ENCODE peak calls at places on chromosomes 16 and 17, in seven cellular contexts. One of them, this sample, is unnamed.

GRCh38 chr17:48564200-48565023 is 13.7 kb downstream of the HOXB4 start:
- DNase-seq in activated CD8-positive, alpha-beta T cell treated with anti-CD3 and anti-CD28 coated beads, Interleukin-2, amount 10 ng/mL, durations not matched to agents 7 days and 5 days: no peak
- DNase-seq in CD8-positive, alpha-beta memory T cell: no peak
- DNase-seq in pons: no peak
- DNase-seq in stimulated activated effector memory CD8-positive, alpha-beta T cell treated with anti-CD3 and anti-CD28 coated beads, Interleukin-12 subunit alpha, Interleukin-12 subunit beta, amount 100 ng/mL, for 72 hours: no peak
- DNase-seq in left ventricle myocardium inferior: no peak
- DNase-seq in OCI-M1: no peak
- DNase-seq in this sample: no peak

GRCh38 chr16:57486858-57487834 is 853 bp upstream of the DOK4 start:
- DNase-seq in pons: no peak
- DNase-seq in stimulated activated effector memory CD8-positive, alpha-beta T cell treated with anti-CD3 and anti-CD28 coated beads, Interleukin-12 subunit alpha, Interleukin-12 subunit beta, amount 100 ng/mL, for 72 hours: no peak
- DNase-seq in left ventricle myocardium inferior: no peak
- DNase-seq in OCI-M1: no peak
- DNase-seq in CD8-positive, alpha-beta memory T cell: no peak
- DNase-seq in activated CD8-positive, alpha-beta T cell treated with anti-CD3 and anti-CD28 coated beads, Interleukin-2, amount 10 ng/mL, durations not matched to agents 7 days and 5 days: no peak
- DNase-seq in this sample: no peak

GRCh38 chr16:23026777-23027362 is 122.4 kb downstream of the USP31 start:
- DNase-seq in CD8-positive, alpha-beta memory T cell: no peak
- DNase-seq in pons: no peak
- DNase-seq in OCI-M1: peak; percentile 3
- DNase-seq in stimulated activated effector memory CD8-positive, alpha-beta T cell treated with anti-CD3 and anti-CD28 coated beads, Interleukin-12 subunit alpha, Interleukin-12 subunit beta, amount 100 ng/mL, for 72 hours: no peak
- DNase-seq in left ventricle myocardium inferior: no peak
- DNase-seq in activated CD8-positive, alpha-beta T cell treated with anti-CD3 and anti-CD28 coated beads, Interleukin-2, amount 10 ng/mL, durations not matched to agents 7 days and 5 days: no peak
- DNase-seq in this sample: peak; percentile 12

GRCh38 chr16:55471448-55472097 is 7.4 kb upstream of the MMP2 start:
- DNase-seq in stimulated activated effector memory CD8-positive, alpha-beta T cell treated with anti-CD3 and anti-CD28 coated beads, Interleukin-12 subunit alpha, Interleukin-12 subunit beta, amount 100 ng/mL, for 72 hours: no peak
- DNase-seq in OCI-M1: peak; percentile 28
- DNase-seq in activated CD8-positive, alpha-beta T cell treated with anti-CD3 and anti-CD28 coated beads, Interleukin-2, amount 10 ng/mL, durations not matched to agents 7 days and 5 days: no peak
- DNase-seq in left ventricle myocardium inferior: no peak
- DNase-seq in pons: no peak
- DNase-seq in CD8-positive, alpha-beta memory T cell: no peak
- DNase-seq in this sample: no peak

GRCh38 chr17:311119-311848 is 41.3 kb downstream of the RPH3AL start:
- DNase-seq in stimulated activated effector memory CD8-positive, alpha-beta T cell treated with anti-CD3 and anti-CD28 coated beads, Interleukin-12 subunit alpha, Interleukin-12 subunit beta, amount 100 ng/mL, for 72 hours: no peak
- DNase-seq in CD8-positive, alpha-beta memory T cell: no peak
- DNase-seq in OCI-M1: no peak
- DNase-seq in activated CD8-positive, alpha-beta T cell treated with anti-CD3 and anti-CD28 coated beads, Interleukin-2, amount 10 ng/mL, durations not matched to agents 7 days and 5 days: no peak
- DNase-seq in left ventricle myocardium inferior: no peak
- DNase-seq in pons: no peak
- DNase-seq in this sample: no peak

GRCh38 chr17:73045722-73046121 is 46.8 kb downstream of the SLC39A11 start:
- DNase-seq in CD8-positive, alpha-beta memory T cell: no peak
- DNase-seq in pons: no peak
- DNase-seq in activated CD8-positive, alpha-beta T cell treated with anti-CD3 and anti-CD28 coated beads, Interleukin-2, amount 10 ng/mL, durations not matched to agents 7 days and 5 days: no peak
- DNase-seq in OCI-M1: no peak
- DNase-seq in left ventricle myocardium inferior: no peak
- DNase-seq in stimulated activated effector memory CD8-positive, alpha-beta T cell treated with anti-CD3 and anti-CD28 coated beads, Interleukin-12 subunit alpha, Interleukin-12 subunit beta, amount 100 ng/mL, for 72 hours: no peak
- DNase-seq in this sample: no peak

GRCh38 chr16:65916995-65917394 is 449.5 kb upstream of the CDH5 start:
- DNase-seq in stimulated activated effector memory CD8-positive, alpha-beta T cell treated with anti-CD3 and anti-CD28 coated beads, Interleukin-12 subunit alpha, Interleukin-12 subunit beta, amount 100 ng/mL, for 72 hours: no peak
- DNase-seq in CD8-positive, alpha-beta memory T cell: no peak
- DNase-seq in pons: no peak
- DNase-seq in activated CD8-positive, alpha-beta T cell treated with anti-CD3 and anti-CD28 coated beads, Interleukin-2, amount 10 ng/mL, durations not matched to agents 7 days and 5 days: no peak
- DNase-seq in OCI-M1: no peak
- DNase-seq in left ventricle myocardium inferior: no peak
- DNase-seq in this sample: no peak

GRCh38 chr17:73969956-73970355 is 233.5 kb upstream of the RPL38 start:
- DNase-seq in CD8-positive, alpha-beta memory T cell: no peak
- DNase-seq in activated CD8-positive, alpha-beta T cell treated with anti-CD3 and anti-CD28 coated beads, Interleukin-2, amount 10 ng/mL, durations not matched to agents 7 days and 5 days: no peak
- DNase-seq in left ventricle myocardium inferior: no peak
- DNase-seq in pons: peak; percentile 77
- DNase-seq in stimulated activated effector memory CD8-positive, alpha-beta T cell treated with anti-CD3 and anti-CD28 coated beads, Interleukin-12 subunit alpha, Interleukin-12 subunit beta, amount 100 ng/mL, for 72 hours: no peak
- DNase-seq in OCI-M1: peak; percentile 2
- DNase-seq in this sample: no peak

GRCh38 chr16:25135239-25135878 is 23.8 kb downstream of the LCMT1 start:
- DNase-seq in CD8-positive, alpha-beta memory T cell: no peak
- DNase-seq in OCI-M1: no peak
- DNase-seq in stimulated activated effector memory CD8-positive, alpha-beta T cell treated with anti-CD3 and anti-CD28 coated beads, Interleukin-12 subunit alpha, Interleukin-12 subunit beta, amount 100 ng/mL, for 72 hours: no peak
- DNase-seq in pons: no peak
- DNase-seq in activated CD8-positive, alpha-beta T cell treated with anti-CD3 and anti-CD28 coated beads, Interleukin-2, amount 10 ng/mL, durations not matched to agents 7 days and 5 days: no peak
- DNase-seq in left ventricle myocardium inferior: no peak
- DNase-seq in this sample: no peak

GRCh38 chr17:7173687-7174602 is 5.2 kb downstream of the ASGR1 start:
- DNase-seq in activated CD8-positive, alpha-beta T cell treated with anti-CD3 and anti-CD28 coated beads, Interleukin-2, amount 10 ng/mL, durations not matched to agents 7 days and 5 days: peak; percentile 76
- DNase-seq in left ventricle myocardium inferior: peak; percentile 55
- DNase-seq in stimulated activated effector memory CD8-positive, alpha-beta T cell treated with anti-CD3 and anti-CD28 coated beads, Interleukin-12 subunit alpha, Interleukin-12 subunit beta, amount 100 ng/mL, for 72 hours: peak; percentile 57
- DNase-seq in OCI-M1: no peak
- DNase-seq in pons: peak; percentile 20
- DNase-seq in CD8-positive, alpha-beta memory T cell: peak; percentile 17
- DNase-seq in this sample: no peak

GRCh38 chr17:72511874-72512273 is 391.1 kb downstream of the SOX9 start:
- DNase-seq in OCI-M1: no peak
- DNase-seq in pons: no peak
- DNase-seq in activated CD8-positive, alpha-beta T cell treated with anti-CD3 and anti-CD28 coated beads, Interleukin-2, amount 10 ng/mL, durations not matched to agents 7 days and 5 days: no peak
- DNase-seq in stimulated activated effector memory CD8-positive, alpha-beta T cell treated with anti-CD3 and anti-CD28 coated beads, Interleukin-12 subunit alpha, Interleukin-12 subunit beta, amount 100 ng/mL, for 72 hours: no peak
- DNase-seq in left ventricle myocardium inferior: no peak
- DNase-seq in CD8-positive, alpha-beta memory T cell: no peak
- DNase-seq in this sample: no peak

GRCh38 chr17:69473801-69474170 is 59.3 kb downstream of the MAP2K6 start:
- DNase-seq in pons: no peak
- DNase-seq in CD8-positive, alpha-beta memory T cell: no peak
- DNase-seq in activated CD8-positive, alpha-beta T cell treated with anti-CD3 and anti-CD28 coated beads, Interleukin-2, amount 10 ng/mL, durations not matched to agents 7 days and 5 days: no peak
- DNase-seq in stimulated activated effector memory CD8-positive, alpha-beta T cell treated with anti-CD3 and anti-CD28 coated beads, Interleukin-12 subunit alpha, Interleukin-12 subunit beta, amount 100 ng/mL, for 72 hours: no peak
- DNase-seq in left ventricle myocardium inferior: no peak
- DNase-seq in OCI-M1: no peak
- DNase-seq in this sample: no peak

GRCh38 chr16:53207810-53208752 is 153.3 kb downstream of the CHD9 start:
- DNase-seq in stimulated activated effector memory CD8-positive, alpha-beta T cell treated with anti-CD3 and anti-CD28 coated beads, Interleukin-12 subunit alpha, Interleukin-12 subunit beta, amount 100 ng/mL, for 72 hours: no peak
- DNase-seq in OCI-M1: peak; percentile 85
- DNase-seq in left ventricle myocardium inferior: no peak
- DNase-seq in CD8-positive, alpha-beta memory T cell: peak; percentile 4
- DNase-seq in activated CD8-positive, alpha-beta T cell treated with anti-CD3 and anti-CD28 coated beads, Interleukin-2, amount 10 ng/mL, durations not matched to agents 7 days and 5 days: peak; percentile 25
- DNase-seq in pons: peak; percentile 95
- DNase-seq in this sample: peak; percentile 91

GRCh38 chr16:83336630-83337029 is 471.1 kb upstream of the HSBP1 start:
- DNase-seq in OCI-M1: no peak
- DNase-seq in left ventricle myocardium inferior: no peak
- DNase-seq in pons: no peak
- DNase-seq in stimulated activated effector memory CD8-positive, alpha-beta T cell treated with anti-CD3 and anti-CD28 coated beads, Interleukin-12 subunit alpha, Interleukin-12 subunit beta, amount 100 ng/mL, for 72 hours: no peak
- DNase-seq in activated CD8-positive, alpha-beta T cell treated with anti-CD3 and anti-CD28 coated beads, Interleukin-2, amount 10 ng/mL, durations not matched to agents 7 days and 5 days: no peak
- DNase-seq in CD8-positive, alpha-beta memory T cell: no peak
- DNase-seq in this sample: no peak

GRCh38 chr16:75286996-75287395 is 35.6 kb upstream of the BCAR1 start:
- DNase-seq in OCI-M1: no peak
- DNase-seq in pons: no peak
- DNase-seq in stimulated activated effector memory CD8-positive, alpha-beta T cell treated with anti-CD3 and anti-CD28 coated beads, Interleukin-12 subunit alpha, Interleukin-12 subunit beta, amount 100 ng/mL, for 72 hours: no peak
- DNase-seq in CD8-positive, alpha-beta memory T cell: no peak
- DNase-seq in left ventricle myocardium inferior: no peak
- DNase-seq in activated CD8-positive, alpha-beta T cell treated with anti-CD3 and anti-CD28 coated beads, Interleukin-2, amount 10 ng/mL, durations not matched to agents 7 days and 5 days: no peak
- DNase-seq in this sample: no peak

GRCh38 chr16:84361546-84361945 is 6.8 kb upstream of the ATP2C2 start:
- DNase-seq in OCI-M1: no peak
- DNase-seq in CD8-positive, alpha-beta memory T cell: no peak
- DNase-seq in stimulated activated effector memory CD8-positive, alpha-beta T cell treated with anti-CD3 and anti-CD28 coated beads, Interleukin-12 subunit alpha, Interleukin-12 subunit beta, amount 100 ng/mL, for 72 hours: no peak
- DNase-seq in pons: no peak
- DNase-seq in left ventricle myocardium inferior: no peak
- DNase-seq in activated CD8-positive, alpha-beta T cell treated with anti-CD3 and anti-CD28 coated beads, Interleukin-2, amount 10 ng/mL, durations not matched to agents 7 days and 5 days: no peak
- DNase-seq in this sample: no peak

GRCh38 chr16:53234836-53235235 is 180.0 kb downstream of the CHD9 start:
- DNase-seq in activated CD8-positive, alpha-beta T cell treated with anti-CD3 and anti-CD28 coated beads, Interleukin-2, amount 10 ng/mL, durations not matched to agents 7 days and 5 days: no peak
- DNase-seq in stimulated activated effector memory CD8-positive, alpha-beta T cell treated with anti-CD3 and anti-CD28 coated beads, Interleukin-12 subunit alpha, Interleukin-12 subunit beta, amount 100 ng/mL, for 72 hours: no peak
- DNase-seq in OCI-M1: no peak
- DNase-seq in pons: no peak
- DNase-seq in CD8-positive, alpha-beta memory T cell: no peak
- DNase-seq in left ventricle myocardium inferior: no peak
- DNase-seq in this sample: no peak

GRCh38 chr17:34246436-34246835 is 8.6 kb upstream of the CCL2 start:
- DNase-seq in pons: peak; percentile 73
- DNase-seq in OCI-M1: peak; percentile 85
- DNase-seq in left ventricle myocardium inferior: no peak
- DNase-seq in activated CD8-positive, alpha-beta T cell treated with anti-CD3 and anti-CD28 coated beads, Interleukin-2, amount 10 ng/mL, durations not matched to agents 7 days and 5 days: no peak
- DNase-seq in CD8-positive, alpha-beta memory T cell: no peak
- DNase-seq in stimulated activated effector memory CD8-positive, alpha-beta T cell treated with anti-CD3 and anti-CD28 coated beads, Interleukin-12 subunit alpha, Interleukin-12 subunit beta, amount 100 ng/mL, for 72 hours: no peak
- DNase-seq in this sample: no peak

GRCh38 chr16:11156401-11156800 is 99.6 kb downstream of the SOCS1 start:
- DNase-seq in pons: no peak
- DNase-seq in stimulated activated effector memory CD8-positive, alpha-beta T cell treated with anti-CD3 and anti-CD28 coated beads, Interleukin-12 subunit alpha, Interleukin-12 subunit beta, amount 100 ng/mL, for 72 hours: no peak
- DNase-seq in left ventricle myocardium inferior: no peak
- DNase-seq in CD8-positive, alpha-beta memory T cell: no peak
- DNase-seq in activated CD8-positive, alpha-beta T cell treated with anti-CD3 and anti-CD28 coated beads, Interleukin-2, amount 10 ng/mL, durations not matched to agents 7 days and 5 days: no peak
- DNase-seq in OCI-M1: no peak
- DNase-seq in this sample: no peak

GRCh38 chr17:43576563-43577229 is 30.6 kb upstream of the ETV4 start:
- DNase-seq in pons: peak; percentile 75
- DNase-seq in stimulated activated effector memory CD8-positive, alpha-beta T cell treated with anti-CD3 and anti-CD28 coated beads, Interleukin-12 subunit alpha, Interleukin-12 subunit beta, amount 100 ng/mL, for 72 hours: peak; percentile 74
- DNase-seq in left ventricle myocardium inferior: peak; percentile 62
- DNase-seq in CD8-positive, alpha-beta memory T cell: peak; percentile 44
- DNase-seq in activated CD8-positive, alpha-beta T cell treated with anti-CD3 and anti-CD28 coated beads, Interleukin-2, amount 10 ng/mL, durations not matched to agents 7 days and 5 days: peak; percentile 74
- DNase-seq in OCI-M1: peak; percentile 85
- DNase-seq in this sample: peak; percentile 92

GRCh38 chr17:73324711-73325526 is 13.1 kb upstream of the CDC42EP4 start:
- DNase-seq in pons: no peak
- DNase-seq in activated CD8-positive, alpha-beta T cell treated with anti-CD3 and anti-CD28 coated beads, Interleukin-2, amount 10 ng/mL, durations not matched to agents 7 days and 5 days: no peak
- DNase-seq in left ventricle myocardium inferior: no peak
- DNase-seq in stimulated activated effector memory CD8-positive, alpha-beta T cell treated with anti-CD3 and anti-CD28 coated beads, Interleukin-12 subunit alpha, Interleukin-12 subunit beta, amount 100 ng/mL, for 72 hours: no peak
- DNase-seq in CD8-positive, alpha-beta memory T cell: no peak
- DNase-seq in OCI-M1: no peak
- DNase-seq in this sample: no peak

GRCh38 chr17:69223809-69224208 is 4.8 kb downstream of the ABCA10 start:
- DNase-seq in pons: no peak
- DNase-seq in OCI-M1: no peak
- DNase-seq in CD8-positive, alpha-beta memory T cell: no peak
- DNase-seq in activated CD8-positive, alpha-beta T cell treated with anti-CD3 and anti-CD28 coated beads, Interleukin-2, amount 10 ng/mL, durations not matched to agents 7 days and 5 days: no peak
- DNase-seq in stimulated activated effector memory CD8-positive, alpha-beta T cell treated with anti-CD3 and anti-CD28 coated beads, Interleukin-12 subunit alpha, Interleukin-12 subunit beta, amount 100 ng/mL, for 72 hours: no peak
- DNase-seq in left ventricle myocardium inferior: no peak
- DNase-seq in this sample: no peak

GRCh38 chr17:13351046-13351445 is 250.7 kb downstream of the HS3ST3A1 start:
- DNase-seq in activated CD8-positive, alpha-beta T cell treated with anti-CD3 and anti-CD28 coated beads, Interleukin-2, amount 10 ng/mL, durations not matched to agents 7 days and 5 days: no peak
- DNase-seq in pons: no peak
- DNase-seq in OCI-M1: no peak
- DNase-seq in left ventricle myocardium inferior: no peak
- DNase-seq in CD8-positive, alpha-beta memory T cell: no peak
- DNase-seq in stimulated activated effector memory CD8-positive, alpha-beta T cell treated with anti-CD3 and anti-CD28 coated beads, Interleukin-12 subunit alpha, Interleukin-12 subunit beta, amount 100 ng/mL, for 72 hours: no peak
- DNase-seq in this sample: no peak

GRCh38 chr17:80319262-80319998 is 58.8 kb downstream of the RNF213 start:
- DNase-seq in left ventricle myocardium inferior: no peak
- DNase-seq in activated CD8-positive, alpha-beta T cell treated with anti-CD3 and anti-CD28 coated beads, Interleukin-2, amount 10 ng/mL, durations not matched to agents 7 days and 5 days: no peak
- DNase-seq in OCI-M1: no peak
- DNase-seq in pons: no peak
- DNase-seq in CD8-positive, alpha-beta memory T cell: no peak
- DNase-seq in stimulated activated effector memory CD8-positive, alpha-beta T cell treated with anti-CD3 and anti-CD28 coated beads, Interleukin-12 subunit alpha, Interleukin-12 subunit beta, amount 100 ng/mL, for 72 hours: no peak
- DNase-seq in this sample: no peak

GRCh38 chr16:88286301-88286923 is 96.3 kb upstream of the ZNF469 start:
- DNase-seq in left ventricle myocardium inferior: no peak
- DNase-seq in OCI-M1: no peak
- DNase-seq in activated CD8-positive, alpha-beta T cell treated with anti-CD3 and anti-CD28 coated beads, Interleukin-2, amount 10 ng/mL, durations not matched to agents 7 days and 5 days: no peak
- DNase-seq in CD8-positive, alpha-beta memory T cell: no peak
- DNase-seq in stimulated activated effector memory CD8-positive, alpha-beta T cell treated with anti-CD3 and anti-CD28 coated beads, Interleukin-12 subunit alpha, Interleukin-12 subunit beta, amount 100 ng/mL, for 72 hours: no peak
- DNase-seq in pons: no peak
- DNase-seq in this sample: no peak

GRCh38 chr17:82703935-82704865 is 5.7 kb upstream of the RAB40B start:
- DNase-seq in activated CD8-positive, alpha-beta T cell treated with anti-CD3 and anti-CD28 coated beads, Interleukin-2, amount 10 ng/mL, durations not matched to agents 7 days and 5 days: no peak
- DNase-seq in CD8-positive, alpha-beta memory T cell: no peak
- DNase-seq in stimulated activated effector memory CD8-positive, alpha-beta T cell treated with anti-CD3 and anti-CD28 coated beads, Interleukin-12 subunit alpha, Interleukin-12 subunit beta, amount 100 ng/mL, for 72 hours: no peak
- DNase-seq in left ventricle myocardium inferior: no peak
- DNase-seq in OCI-M1: no peak
- DNase-seq in pons: no peak
- DNase-seq in this sample: no peak

GRCh38 chr16:1290032-1290431 is 19.4 kb upstream of the UBE2I start:
- DNase-seq in left ventricle myocardium inferior: no peak
- DNase-seq in activated CD8-positive, alpha-beta T cell treated with anti-CD3 and anti-CD28 coated beads, Interleukin-2, amount 10 ng/mL, durations not matched to agents 7 days and 5 days: no peak
- DNase-seq in pons: no peak
- DNase-seq in stimulated activated effector memory CD8-positive, alpha-beta T cell treated with anti-CD3 and anti-CD28 coated beads, Interleukin-12 subunit alpha, Interleukin-12 subunit beta, amount 100 ng/mL, for 72 hours: no peak
- DNase-seq in CD8-positive, alpha-beta memory T cell: no peak
- DNase-seq in OCI-M1: no peak
- DNase-seq in this sample: no peak

GRCh38 chr17:17749025-17749772 is 67.9 kb downstream of the RAI1 start:
- DNase-seq in stimulated activated effector memory CD8-positive, alpha-beta T cell treated with anti-CD3 and anti-CD28 coated beads, Interleukin-12 subunit alpha, Interleukin-12 subunit beta, amount 100 ng/mL, for 72 hours: no peak
- DNase-seq in pons: peak; percentile 46
- DNase-seq in OCI-M1: no peak
- DNase-seq in left ventricle myocardium inferior: no peak
- DNase-seq in activated CD8-positive, alpha-beta T cell treated with anti-CD3 and anti-CD28 coated beads, Interleukin-2, amount 10 ng/mL, durations not matched to agents 7 days and 5 days: no peak
- DNase-seq in CD8-positive, alpha-beta memory T cell: no peak
- DNase-seq in this sample: no peak

GRCh38 chr17:9817086-9817485 is 4.8 kb downstream of the GSG1L2 start:
- DNase-seq in OCI-M1: no peak
- DNase-seq in activated CD8-positive, alpha-beta T cell treated with anti-CD3 and anti-CD28 coated beads, Interleukin-2, amount 10 ng/mL, durations not matched to agents 7 days and 5 days: no peak
- DNase-seq in pons: peak; percentile 37
- DNase-seq in stimulated activated effector memory CD8-positive, alpha-beta T cell treated with anti-CD3 and anti-CD28 coated beads, Interleukin-12 subunit alpha, Interleukin-12 subunit beta, amount 100 ng/mL, for 72 hours: no peak
- DNase-seq in CD8-positive, alpha-beta memory T cell: no peak
- DNase-seq in left ventricle myocardium inferior: no peak
- DNase-seq in this sample: no peak

GRCh38 chr16:76125871-76126270 is 151.3 kb upstream of the CNTNAP4 start:
- DNase-seq in pons: no peak
- DNase-seq in CD8-positive, alpha-beta memory T cell: no peak
- DNase-seq in activated CD8-positive, alpha-beta T cell treated with anti-CD3 and anti-CD28 coated beads, Interleukin-2, amount 10 ng/mL, durations not matched to agents 7 days and 5 days: no peak
- DNase-seq in stimulated activated effector memory CD8-positive, alpha-beta T cell treated with anti-CD3 and anti-CD28 coated beads, Interleukin-12 subunit alpha, Interleukin-12 subunit beta, amount 100 ng/mL, for 72 hours: no peak
- DNase-seq in OCI-M1: no peak
- DNase-seq in left ventricle myocardium inferior: no peak
- DNase-seq in this sample: no peak

GRCh38 chr17:37494971-37495370 is 5.3 kb downstream of the DUSP14 start:
- DNase-seq in stimulated activated effector memory CD8-positive, alpha-beta T cell treated with anti-CD3 and anti-CD28 coated beads, Interleukin-12 subunit alpha, Interleukin-12 subunit beta, amount 100 ng/mL, for 72 hours: no peak
- DNase-seq in pons: no peak
- DNase-seq in CD8-positive, alpha-beta memory T cell: no peak
- DNase-seq in left ventricle myocardium inferior: no peak
- DNase-seq in activated CD8-positive, alpha-beta T cell treated with anti-CD3 and anti-CD28 coated beads, Interleukin-2, amount 10 ng/mL, durations not matched to agents 7 days and 5 days: no peak
- DNase-seq in OCI-M1: no peak
- DNase-seq in this sample: no peak

GRCh38 chr17:3894927-3895343 is 2.1 kb upstream of the CAMKK1 start:
- DNase-seq in CD8-positive, alpha-beta memory T cell: no peak
- DNase-seq in OCI-M1: peak; percentile 37
- DNase-seq in left ventricle myocardium inferior: no peak
- DNase-seq in activated CD8-positive, alpha-beta T cell treated with anti-CD3 and anti-CD28 coated beads, Interleukin-2, amount 10 ng/mL, durations not matched to agents 7 days and 5 days: no peak
- DNase-seq in pons: no peak
- DNase-seq in stimulated activated effector memory CD8-positive, alpha-beta T cell treated with anti-CD3 and anti-CD28 coated beads, Interleukin-12 subunit alpha, Interleukin-12 subunit beta, amount 100 ng/mL, for 72 hours: no peak
- DNase-seq in this sample: no peak

GRCh38 chr16:10878644-10879498 is 1.9 kb downstream of the CIITA start:
- DNase-seq in left ventricle myocardium inferior: peak; percentile 51
- DNase-seq in activated CD8-positive, alpha-beta T cell treated with anti-CD3 and anti-CD28 coated beads, Interleukin-2, amount 10 ng/mL, durations not matched to agents 7 days and 5 days: peak; percentile 67
- DNase-seq in stimulated activated effector memory CD8-positive, alpha-beta T cell treated with anti-CD3 and anti-CD28 coated beads, Interleukin-12 subunit alpha, Interleukin-12 subunit beta, amount 100 ng/mL, for 72 hours: peak; percentile 76
- DNase-seq in CD8-positive, alpha-beta memory T cell: no peak
- DNase-seq in OCI-M1: peak; percentile 85
- DNase-seq in pons: no peak
- DNase-seq in this sample: no peak

GRCh38 chr16:1481906-1482835 is 6.6 kb downstream of the PTX4 start:
- DNase-seq in stimulated activated effector memory CD8-positive, alpha-beta T cell treated with anti-CD3 and anti-CD28 coated beads, Interleukin-12 subunit alpha, Interleukin-12 subunit beta, amount 100 ng/mL, for 72 hours: no peak
- DNase-seq in left ventricle myocardium inferior: no peak
- DNase-seq in CD8-positive, alpha-beta memory T cell: no peak
- DNase-seq in pons: no peak
- DNase-seq in OCI-M1: no peak
- DNase-seq in activated CD8-positive, alpha-beta T cell treated with anti-CD3 and anti-CD28 coated beads, Interleukin-2, amount 10 ng/mL, durations not matched to agents 7 days and 5 days: no peak
- DNase-seq in this sample: no peak

GRCh38 chr16:72856797-72857196 is 191.1 kb downstream of the ZFHX3 start:
- DNase-seq in OCI-M1: no peak
- DNase-seq in CD8-positive, alpha-beta memory T cell: no peak
- DNase-seq in stimulated activated effector memory CD8-positive, alpha-beta T cell treated with anti-CD3 and anti-CD28 coated beads, Interleukin-12 subunit alpha, Interleukin-12 subunit beta, amount 100 ng/mL, for 72 hours: no peak
- DNase-seq in pons: no peak
- DNase-seq in activated CD8-positive, alpha-beta T cell treated with anti-CD3 and anti-CD28 coated beads, Interleukin-2, amount 10 ng/mL, durations not matched to agents 7 days and 5 days: peak; percentile 60
- DNase-seq in left ventricle myocardium inferior: no peak
- DNase-seq in this sample: peak; percentile 13

GRCh38 chr16:66619534-66620418 is 15.3 kb downstream of the CMTM3 start:
- DNase-seq in CD8-positive, alpha-beta memory T cell: no peak
- DNase-seq in stimulated activated effector memory CD8-positive, alpha-beta T cell treated with anti-CD3 and anti-CD28 coated beads, Interleukin-12 subunit alpha, Interleukin-12 subunit beta, amount 100 ng/mL, for 72 hours: no peak
- DNase-seq in OCI-M1: peak; percentile 47
- DNase-seq in pons: no peak
- DNase-seq in activated CD8-positive, alpha-beta T cell treated with anti-CD3 and anti-CD28 coated beads, Interleukin-2, amount 10 ng/mL, durations not matched to agents 7 days and 5 days: no peak
- DNase-seq in left ventricle myocardium inferior: no peak
- DNase-seq in this sample: peak; percentile 48

GRCh38 chr16:11562941-11563340 is 23.8 kb downstream of the LITAF start:
- DNase-seq in pons: no peak
- DNase-seq in left ventricle myocardium inferior: no peak
- DNase-seq in activated CD8-positive, alpha-beta T cell treated with anti-CD3 and anti-CD28 coated beads, Interleukin-2, amount 10 ng/mL, durations not matched to agents 7 days and 5 days: no peak
- DNase-seq in stimulated activated effector memory CD8-positive, alpha-beta T cell treated with anti-CD3 and anti-CD28 coated beads, Interleukin-12 subunit alpha, Interleukin-12 subunit beta, amount 100 ng/mL, for 72 hours: no peak
- DNase-seq in OCI-M1: no peak
- DNase-seq in CD8-positive, alpha-beta memory T cell: peak; percentile 46
- DNase-seq in this sample: no peak